ENCODE peak calls at places on chromosomes 1 and 21, in five cellular contexts. U is vagina, F is K562, J is transverse colon, E is H1. Y is an unnamed sample.

GRCh38 chr1:7616076-7616833 is 154.8 kb upstream of the VAMP3 start:
- DNase-seq in U (no peak), F (peak; percentile 56), J (peak; percentile 14), E (peak; percentile 90), Y (no peak)

GRCh38 chr1:36539526-36539925 is 56.8 kb upstream of the CSF3R start:
- DNase-seq in U (no peak), F (no peak), J (no peak), E (no peak), Y (no peak)

GRCh38 chr1:213020016-213020415 is 4.3 kb upstream of the ANGEL2 start:
- DNase-seq in U (no peak), F (no peak), J (no peak), E (no peak), Y (no peak)

GRCh38 chr21:37878946-37879660 is 37.2 kb downstream of the KCNJ6 start:
- DNase-seq in U (no peak), F (peak; percentile 20), J (no peak), E (no peak), Y (no peak)

GRCh38 chr1:234887026-234887910 is 241.4 kb downstream of the TOMM20 start:
- DNase-seq in U (no peak), F (no peak), J (no peak), E (no peak), Y (no peak)

GRCh38 chr1:155989992-155990325 is 11.6 kb upstream of the ARHGEF2 start:
- DNase-seq in U (no peak), F (no peak), J (no peak), E (no peak), Y (no peak)

GRCh38 chr1:43267291-43267805 is 2.4 kb upstream of the TMEM125 start:
- DNase-seq in U (peak; percentile 62), F (no peak), J (no peak), E (no peak), Y (no peak)

GRCh38 chr1:24386241-24386640 is 27.3 kb downstream of the STPG1 start:
- DNase-seq in U (peak; percentile 74), F (no peak), J (no peak), E (peak; percentile 29), Y (no peak)

GRCh38 chr1:115284209-115284608 is 53.8 kb downstream of the NGF start:
- DNase-seq in U (no peak), F (no peak), J (no peak), E (no peak), Y (no peak)

GRCh38 chr1:975896-976683 is 5.8 kb downstream of the PERM1 start:
- DNase-seq in U (no peak), F (peak; percentile 51), J (peak; percentile 67), E (peak; percentile 85), Y (peak; percentile 69)

GRCh38 chr1:92886886-92887419 is 55.1 kb downstream of the RPL5 start:
- DNase-seq in U (no peak), F (no peak), J (no peak), E (no peak), Y (no peak)

GRCh38 chr1:204313675-204314074 is 46.1 kb downstream of the PLEKHA6 start:
- DNase-seq in U (no peak), F (no peak), J (no peak), E (no peak), Y (no peak)

GRCh38 chr1:34597877-34598514 is 156.9 kb upstream of the GJB5 start:
- DNase-seq in U (no peak), F (peak; percentile 77), J (peak; percentile 75), E (peak; percentile 96), Y (peak; percentile 55)

GRCh38 chr1:44721521-44722361 is 9.2 kb downstream of the RNU5D-1 start:
- DNase-seq in U (no peak), F (peak; percentile 98), J (peak; percentile 69), E (no peak), Y (peak; percentile 68)

GRCh38 chr1:181166377-181167196 is 78.1 kb downstream of the IER5 start:
- DNase-seq in U (no peak), F (peak; percentile 90), J (peak; percentile 74), E (peak; percentile 80), Y (no peak)

GRCh38 chr1:159302036-159302435 is at the start of gene FCER1A:
- DNase-seq in U (no peak), F (no peak), J (no peak), E (no peak), Y (no peak)

GRCh38 chr1:193916452-193916851 is 730.0 kb upstream of the B3GALT2 start:
- DNase-seq in U (no peak), F (no peak), J (no peak), E (no peak), Y (no peak)

GRCh38 chr1:35324486-35324885 is 56.0 kb downstream of the ZMYM4 start:
- DNase-seq in U (no peak), F (no peak), J (no peak), E (no peak), Y (no peak)

GRCh38 chr1:90850181-90850924 is 133.3 kb upstream of the BARHL2 start:
- DNase-seq in U (no peak), F (peak; percentile 74), J (peak; percentile 28), E (no peak), Y (no peak)

GRCh38 chr21:45954271-45954670 is 27.3 kb upstream of the COL6A1 start:
- DNase-seq in U (no peak), F (no peak), J (no peak), E (no peak), Y (no peak)

GRCh38 chr1:216020743-216021345 is 402.4 kb downstream of the USH2A start:
- DNase-seq in U (no peak), F (no peak), J (no peak), E (no peak), Y (no peak)

GRCh38 chr1:47875831-47876586 is 121.2 kb downstream of the TRABD2B start:
- DNase-seq in U (no peak), F (no peak), J (no peak), E (no peak), Y (no peak)

GRCh38 chr1:234262754-234263105 is 110.5 kb upstream of the COA6 start:
- DNase-seq in U (peak; percentile 77), F (no peak), J (no peak), E (no peak), Y (no peak)

GRCh38 chr1:50425376-50426107 is 2.3 kb upstream of the DMRTA2 start:
- DNase-seq in U (no peak), F (no peak), J (no peak), E (peak; percentile 60), Y (no peak)

GRCh38 chr1:36151845-36152203 is 2.5 kb upstream of the TRAPPC3 start:
- DNase-seq in U (no peak), F (peak; percentile 68), J (peak; percentile 61), E (no peak), Y (no peak)

GRCh38 chr1:54335396-54336056 is 70.7 kb downstream of the SSBP3 start:
- DNase-seq in U (peak; percentile 95), F (no peak), J (peak; percentile 48), E (no peak), Y (no peak)

GRCh38 chr1:214107322-214108096 is 119.7 kb downstream of the PROX1 start:
- DNase-seq in U (no peak), F (no peak), J (no peak), E (no peak), Y (no peak)

GRCh38 chr1:46513536-46513935 is 23.9 kb downstream of the DMBX1 start:
- DNase-seq in U (no peak), F (no peak), J (no peak), E (no peak), Y (no peak)

GRCh38 chr1:13981142-13981541 is 281.2 kb downstream of the PRDM2 start:
- DNase-seq in U (no peak), F (no peak), J (no peak), E (no peak), Y (no peak)

GRCh38 chr21:27833298-27833697 is 866.4 kb upstream of the ADAMTS5 start:
- DNase-seq in U (no peak), F (no peak), J (no peak), E (no peak), Y (no peak)

GRCh38 chr21:46599251-46599572 is 5.7 kb downstream of the S100B start:
- DNase-seq in U (no peak), F (peak; percentile 67), J (no peak), E (no peak), Y (no peak)

GRCh38 chr1:169834869-169835268 is 40.2 kb upstream of the METTL18 start:
- DNase-seq in U (no peak), F (no peak), J (no peak), E (no peak), Y (no peak)
- TF ChIP-seq POLR2A in U (no peak), F (no peak), J (no peak), E (no peak), Y (no peak)

GRCh38 chr1:227944066-227944930 is 3.4 kb downstream of the WNT9A start:
- DNase-seq in U (no peak), F (no peak), J (peak; percentile 60), E (no peak), Y (no peak)
- TF ChIP-seq POLR2AphosphoS5 in U (no peak), F (no peak), J (peak; percentile 87), E (no peak), Y (no peak)

DNA sequence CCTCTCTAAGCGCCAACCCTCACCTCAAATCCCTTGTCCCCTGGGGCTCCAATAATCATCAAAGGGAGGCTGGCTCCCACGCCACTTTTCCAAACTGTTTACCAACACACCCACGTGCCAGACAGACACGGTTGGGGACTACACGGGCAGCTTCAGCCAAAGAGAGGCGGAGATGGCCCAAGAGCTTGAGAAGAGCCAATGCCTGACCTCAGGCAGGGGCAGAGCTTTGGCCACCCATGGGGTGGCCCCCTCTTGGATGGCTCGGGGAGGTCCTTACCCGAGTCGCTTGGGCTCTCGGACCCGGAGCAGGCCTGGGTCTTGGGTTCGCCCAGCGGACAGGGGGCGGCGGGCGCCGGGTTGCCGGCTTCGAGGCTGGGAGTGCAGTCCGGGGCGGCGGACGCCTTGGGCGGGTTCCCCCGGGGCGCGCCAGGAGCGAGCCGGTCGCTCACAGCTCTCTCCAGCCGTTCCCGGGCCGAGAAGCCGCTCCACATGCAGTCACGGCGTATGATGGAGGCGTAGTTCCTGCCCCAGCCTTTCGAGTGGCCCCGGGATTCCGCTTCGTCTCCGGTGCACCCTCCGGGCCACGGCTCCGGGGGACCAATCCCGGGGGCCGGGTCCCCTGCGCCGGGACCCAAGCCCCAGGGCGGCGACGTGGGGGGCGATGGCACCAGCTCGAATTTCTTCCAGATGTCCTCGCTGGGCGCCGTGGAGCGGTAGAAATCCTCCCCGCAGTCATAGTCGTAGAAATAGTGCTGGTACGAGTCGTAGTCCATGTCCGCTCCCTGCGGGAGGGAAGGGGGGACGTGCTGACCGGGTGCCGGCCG is 843 bp downstream of the MYCL start:
- DNase-seq in U (no peak), F (peak; percentile 60), J (peak; percentile 30), E (peak; percentile 67), Y (peak; percentile 33)
- TF ChIP-seq POLR2A in U (no peak), F (no peak), J (no peak), E (no peak), Y (no peak)

GRCh38 chr1:222617367-222617951 is 438 bp upstream of the MIA3 start:
- DNase-seq in U (peak; percentile 98), F (peak; percentile 93), J (peak; percentile 95), E (peak; percentile 91), Y (peak; percentile 66)
- TF ChIP-seq POLR2AphosphoS5 in U (no peak), F (no peak), J (peak; percentile 61), E (peak; percentile 80), Y (no peak)

GRCh38 chr1:15942661-15943514 is 33.0 kb downstream of the ZBTB17 start:
- DNase-seq in U (peak; percentile 80), F (peak; percentile 42), J (no peak), E (no peak), Y (no peak)
- TF ChIP-seq POLR2A in U (no peak), F (no peak), J (no peak), E (no peak), Y (peak; percentile 14)